ENCODE peak calls at places on chromosomes 1 and 21, in eight cellular contexts. One of them, this sample, is unnamed.

GRCh38 chr1:94734963-94735899 is 84.9 kb upstream of the SLC44A3 start:
- DNase-seq in sigmoid colon: no peak
- DNase-seq in stomach: peak; percentile 80
- DNase-seq in transverse colon: peak; percentile 71
- DNase-seq in esophagus muscularis mucosa: no peak
- DNase-seq in HCT116: no peak
- DNase-seq in GM12892: no peak
- DNase-seq in prostate gland: peak; percentile 54
- DNase-seq in this sample: peak; percentile 80

GRCh38 chr1:72869441-72869840 is 587.1 kb upstream of the NEGR1 start:
- DNase-seq in sigmoid colon: no peak
- DNase-seq in stomach: no peak
- DNase-seq in transverse colon: no peak
- DNase-seq in esophagus muscularis mucosa: no peak
- DNase-seq in HCT116: no peak
- DNase-seq in GM12892: no peak
- DNase-seq in prostate gland: no peak
- DNase-seq in this sample: no peak

GRCh38 chr21:41899431-41900202 is 20.5 kb upstream of the PRDM15 start:
- DNase-seq in sigmoid colon: peak; percentile 48
- DNase-seq in stomach: no peak
- DNase-seq in transverse colon: no peak
- DNase-seq in esophagus muscularis mucosa: no peak
- DNase-seq in HCT116: no peak
- DNase-seq in GM12892: no peak
- DNase-seq in prostate gland: no peak
- DNase-seq in this sample: no peak

GRCh38 chr21:33844104-33844889 is 71.3 kb downstream of the ATP5PO start:
- DNase-seq in sigmoid colon: no peak
- DNase-seq in stomach: no peak
- DNase-seq in transverse colon: no peak
- DNase-seq in esophagus muscularis mucosa: no peak
- DNase-seq in HCT116: no peak
- DNase-seq in GM12892: no peak
- DNase-seq in prostate gland: peak; percentile 69
- DNase-seq in this sample: no peak

GRCh38 chr1:18091660-18092446 is 15.7 kb upstream of the IGSF21 start:
- DNase-seq in sigmoid colon: no peak
- DNase-seq in stomach: no peak
- DNase-seq in transverse colon: no peak
- DNase-seq in esophagus muscularis mucosa: no peak
- DNase-seq in HCT116: no peak
- DNase-seq in GM12892: no peak
- DNase-seq in prostate gland: no peak
- DNase-seq in this sample: no peak

GRCh38 chr1:77489910-77490309 is 192.5 kb downstream of the ZZZ3 start:
- DNase-seq in sigmoid colon: no peak
- DNase-seq in stomach: no peak
- DNase-seq in transverse colon: no peak
- DNase-seq in esophagus muscularis mucosa: no peak
- DNase-seq in HCT116: no peak
- DNase-seq in GM12892: no peak
- DNase-seq in prostate gland: no peak
- DNase-seq in this sample: no peak

GRCh38 chr1:46940307-46940706 is 969 bp downstream of the CYP4A11 start:
- DNase-seq in sigmoid colon: no peak
- DNase-seq in stomach: peak; percentile 86
- DNase-seq in transverse colon: peak; percentile 38
- DNase-seq in esophagus muscularis mucosa: no peak
- DNase-seq in HCT116: no peak
- DNase-seq in GM12892: no peak
- DNase-seq in prostate gland: no peak
- DNase-seq in this sample: no peak

GRCh38 chr1:225921734-225922709 is 2.0 kb downstream of the PYCR2 start:
- DNase-seq in sigmoid colon: no peak
- DNase-seq in stomach: no peak
- DNase-seq in transverse colon: no peak
- DNase-seq in esophagus muscularis mucosa: peak; percentile 75
- DNase-seq in HCT116: no peak
- DNase-seq in GM12892: no peak
- DNase-seq in prostate gland: peak; percentile 81
- DNase-seq in this sample: no peak

GRCh38 chr1:31725777-31726535 is 22.1 kb upstream of the COL16A1 start:
- DNase-seq in sigmoid colon: no peak
- DNase-seq in stomach: peak; percentile 29
- DNase-seq in transverse colon: peak; percentile 66
- DNase-seq in esophagus muscularis mucosa: no peak
- DNase-seq in HCT116: no peak
- DNase-seq in GM12892: no peak
- DNase-seq in prostate gland: no peak
- DNase-seq in this sample: no peak

GRCh38 chr1:212431656-212432055 is 1.1 kb upstream of the NENF start:
- DNase-seq in sigmoid colon: no peak
- DNase-seq in stomach: no peak
- DNase-seq in transverse colon: no peak
- DNase-seq in esophagus muscularis mucosa: no peak
- DNase-seq in HCT116: no peak
- DNase-seq in GM12892: no peak
- DNase-seq in prostate gland: no peak
- DNase-seq in this sample: no peak

GRCh38 chr1:212433577-212434462 is 1.1 kb downstream of the NENF start:
- DNase-seq in sigmoid colon: no peak
- DNase-seq in stomach: no peak
- DNase-seq in transverse colon: no peak
- DNase-seq in esophagus muscularis mucosa: no peak
- DNase-seq in HCT116: no peak
- DNase-seq in GM12892: no peak
- DNase-seq in prostate gland: no peak
- DNase-seq in this sample: no peak

GRCh38 chr1:212430955-212431394 is 1.7 kb upstream of the NENF start:
- DNase-seq in sigmoid colon: no peak
- DNase-seq in stomach: no peak
- DNase-seq in transverse colon: peak; percentile 72
- DNase-seq in esophagus muscularis mucosa: no peak
- DNase-seq in HCT116: no peak
- DNase-seq in GM12892: no peak
- DNase-seq in prostate gland: no peak
- DNase-seq in this sample: no peak

GRCh38 chr1:212432163-212432705 is 486 bp upstream of the NENF start:
- DNase-seq in sigmoid colon: no peak
- DNase-seq in stomach: no peak
- DNase-seq in transverse colon: no peak
- DNase-seq in esophagus muscularis mucosa: no peak
- DNase-seq in HCT116: no peak
- DNase-seq in GM12892: no peak
- DNase-seq in prostate gland: no peak
- DNase-seq in this sample: no peak

DNA sequence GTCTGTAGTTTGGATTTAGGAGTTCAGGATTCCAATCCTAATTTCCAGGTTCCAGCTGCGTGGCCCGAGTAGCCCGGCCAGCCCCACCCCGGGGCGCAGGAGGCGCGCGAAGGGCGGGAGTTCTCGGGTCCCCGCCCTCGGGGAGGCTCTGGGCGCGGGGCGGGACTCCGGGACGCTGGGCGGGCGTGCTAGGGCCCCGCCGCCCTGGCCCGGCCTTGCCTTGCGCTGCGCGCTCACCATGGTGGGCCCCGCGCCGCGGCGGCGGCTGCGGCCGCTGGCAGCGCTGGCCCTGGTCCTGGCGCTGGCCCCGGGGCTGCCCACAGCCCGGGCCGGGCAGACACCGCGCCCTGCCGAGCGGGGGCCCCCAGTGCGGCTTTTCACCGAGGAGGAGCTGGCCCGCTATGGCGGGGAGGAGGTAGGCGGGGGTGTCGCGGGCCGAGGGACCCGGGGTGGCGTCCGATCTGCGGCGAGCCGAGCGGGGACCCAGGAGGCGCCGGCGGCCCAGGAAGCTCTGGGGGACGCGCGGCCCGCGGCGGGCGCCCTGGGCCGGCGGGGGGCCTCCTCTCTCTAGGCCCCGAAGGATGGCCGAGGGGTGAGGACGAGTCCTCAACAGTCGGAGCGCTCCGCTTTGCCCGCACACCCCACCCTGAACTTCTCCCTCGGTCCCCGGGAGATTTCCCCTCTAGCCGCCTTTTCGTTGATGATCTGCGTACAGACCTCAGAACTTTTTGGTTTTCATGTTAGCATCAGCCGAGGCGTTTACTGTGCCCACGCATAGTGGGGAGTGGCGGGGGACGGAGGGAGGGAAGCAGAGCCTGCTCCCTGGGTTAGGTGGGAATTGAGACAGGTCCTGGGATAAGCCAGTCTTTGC is at the start of gene NENF:
- DNase-seq in sigmoid colon: peak; percentile 90
- DNase-seq in stomach: peak; percentile 88
- DNase-seq in transverse colon: peak; percentile 90
- DNase-seq in esophagus muscularis mucosa: no peak
- DNase-seq in HCT116: peak; percentile 48
- DNase-seq in GM12892: peak; percentile 96
- DNase-seq in prostate gland: peak; percentile 78
- DNase-seq in this sample: peak; percentile 70
- TF ChIP-seq POLR2AphosphoS5 in sigmoid colon: peak; percentile 71
- TF ChIP-seq POLR2AphosphoS5 in stomach: peak; percentile 75
- TF ChIP-seq POLR2AphosphoS5 in transverse colon: peak; percentile 45
- TF ChIP-seq POLR2AphosphoS5 in esophagus muscularis mucosa: peak; percentile 70
- TF ChIP-seq POLR2AphosphoS5 in HCT116: peak; percentile 95
- TF ChIP-seq POLR2AphosphoS5 in GM12892: no peak
- TF ChIP-seq POLR2AphosphoS5 in prostate gland: peak; percentile 46
- TF ChIP-seq POLR2AphosphoS5 in this sample: peak; percentile 61

DNA sequence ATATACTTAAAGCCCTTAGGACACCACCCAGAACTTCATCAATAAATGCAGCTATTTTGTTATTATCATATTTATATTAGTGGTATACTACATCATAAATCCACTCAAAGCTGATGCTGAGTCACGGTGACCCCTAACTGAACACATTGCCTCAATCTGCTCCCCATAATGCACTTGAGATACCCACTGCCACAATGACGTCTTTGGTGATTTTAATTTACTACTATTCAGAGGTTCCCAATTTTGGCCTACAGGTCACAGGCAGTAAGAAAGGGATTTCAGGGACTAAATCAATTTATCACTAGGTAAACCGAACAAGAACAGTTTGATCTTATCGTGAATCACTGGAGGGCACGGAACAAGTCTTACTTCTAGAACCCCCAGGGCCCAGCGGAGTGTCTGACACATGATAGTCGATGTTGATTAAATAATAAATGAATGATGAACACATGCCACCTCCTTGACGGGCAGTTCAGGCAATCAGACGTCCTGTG is 482 bp upstream of the CHD1L start:
- DNase-seq in sigmoid colon: no peak
- DNase-seq in stomach: no peak
- DNase-seq in transverse colon: no peak
- DNase-seq in esophagus muscularis mucosa: no peak
- DNase-seq in HCT116: no peak
- DNase-seq in GM12892: no peak
- DNase-seq in prostate gland: no peak
- DNase-seq in this sample: no peak
- TF ChIP-seq POLR2A in sigmoid colon: no peak
- TF ChIP-seq POLR2A in stomach: no peak
- TF ChIP-seq POLR2A in transverse colon: no peak
- TF ChIP-seq POLR2A in esophagus muscularis mucosa: no peak
- TF ChIP-seq POLR2A in HCT116: no peak
- TF ChIP-seq POLR2A in GM12892: no peak
- TF ChIP-seq POLR2A in prostate gland: no peak
- TF ChIP-seq POLR2A in this sample: no peak

GRCh38 chr21:38804617-38805281 is 980 bp upstream of the ETS2 start:
- DNase-seq in sigmoid colon: peak; percentile 92
- DNase-seq in stomach: peak; percentile 84
- DNase-seq in transverse colon: peak; percentile 86
- DNase-seq in esophagus muscularis mucosa: no peak
- DNase-seq in HCT116: peak; percentile 40
- DNase-seq in GM12892: no peak
- DNase-seq in prostate gland: peak; percentile 72
- DNase-seq in this sample: peak; percentile 65

GRCh38 chr21:38806153-38806941 is 618 bp downstream of the ETS2 start:
- DNase-seq in sigmoid colon: peak; percentile 78
- DNase-seq in stomach: no peak
- DNase-seq in transverse colon: peak; percentile 45
- DNase-seq in esophagus muscularis mucosa: no peak
- DNase-seq in HCT116: no peak
- DNase-seq in GM12892: no peak
- DNase-seq in prostate gland: no peak
- DNase-seq in this sample: no peak

GRCh38 chr21:38804030-38804616 is 1.6 kb upstream of the ETS2 start:
- DNase-seq in sigmoid colon: no peak
- DNase-seq in stomach: no peak
- DNase-seq in transverse colon: no peak
- DNase-seq in esophagus muscularis mucosa: no peak
- DNase-seq in HCT116: no peak
- DNase-seq in GM12892: no peak
- DNase-seq in prostate gland: no peak
- DNase-seq in this sample: no peak

GRCh38 chr21:38806942-38807284 is 1.2 kb downstream of the ETS2 start:
- DNase-seq in sigmoid colon: no peak
- DNase-seq in stomach: no peak
- DNase-seq in transverse colon: no peak
- DNase-seq in esophagus muscularis mucosa: no peak
- DNase-seq in HCT116: no peak
- DNase-seq in GM12892: no peak
- DNase-seq in prostate gland: no peak
- DNase-seq in this sample: no peak

GRCh38 chr21:38805282-38806152 is at the start of gene ETS2:
- DNase-seq in sigmoid colon: peak; percentile 97
- DNase-seq in stomach: peak; percentile 90
- DNase-seq in transverse colon: peak; percentile 93
- DNase-seq in esophagus muscularis mucosa: peak; percentile 95
- DNase-seq in HCT116: peak; percentile 87
- DNase-seq in GM12892: peak; percentile 78
- DNase-seq in prostate gland: peak; percentile 88
- DNase-seq in this sample: peak; percentile 88
- TF ChIP-seq POLR2AphosphoS5 in sigmoid colon: peak; percentile 95
- TF ChIP-seq POLR2AphosphoS5 in stomach: peak; percentile 99
- TF ChIP-seq POLR2AphosphoS5 in transverse colon: peak; percentile 100
- TF ChIP-seq POLR2AphosphoS5 in esophagus muscularis mucosa: peak; percentile 85
- TF ChIP-seq POLR2AphosphoS5 in HCT116: peak; percentile 79
- TF ChIP-seq POLR2AphosphoS5 in GM12892: peak; percentile 22
- TF ChIP-seq POLR2AphosphoS5 in prostate gland: peak; percentile 83
- TF ChIP-seq POLR2AphosphoS5 in this sample: peak; percentile 95

DNA sequence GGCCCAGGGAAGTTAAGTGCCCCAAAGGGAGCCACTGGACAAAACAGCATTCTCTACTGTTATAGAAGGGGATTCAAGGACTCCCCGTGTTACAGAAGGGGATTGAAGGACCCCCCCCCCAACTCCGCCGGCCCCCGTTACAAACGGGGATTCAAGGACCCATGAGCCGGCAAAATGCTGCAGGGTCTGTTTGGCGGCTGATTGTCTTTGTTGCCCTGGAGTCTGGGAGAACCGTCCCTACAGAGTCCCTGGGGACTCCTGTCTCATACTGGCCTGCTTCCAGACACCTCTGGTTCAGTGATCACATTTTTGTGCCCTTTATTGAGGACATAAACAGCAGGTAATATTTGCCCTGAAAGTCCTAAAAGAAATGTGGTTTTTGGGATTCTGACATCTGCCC is 96.4 kb downstream of the SYF2 start:
- DNase-seq in sigmoid colon: no peak
- DNase-seq in stomach: no peak
- DNase-seq in transverse colon: no peak
- DNase-seq in esophagus muscularis mucosa: no peak
- DNase-seq in HCT116: no peak
- DNase-seq in GM12892: no peak
- DNase-seq in prostate gland: no peak
- DNase-seq in this sample: no peak
- TF ChIP-seq POLR2A in sigmoid colon: no peak
- TF ChIP-seq POLR2A in stomach: no peak
- TF ChIP-seq POLR2A in transverse colon: no peak
- TF ChIP-seq POLR2A in esophagus muscularis mucosa: no peak
- TF ChIP-seq POLR2A in HCT116: no peak
- TF ChIP-seq POLR2A in GM12892: no peak
- TF ChIP-seq POLR2A in prostate gland: no peak
- TF ChIP-seq POLR2A in this sample: no peak

This sample was measured in breast epithelium.